ENCODE peak calls at places on chromosomes 7 and 10, in ten cellular contexts. W is activated T-cell treated with anti-CD3 and anti-CD28 coated beads for 1 hour, O is activated T-helper 1 cell treated with Interleukin-2 at 50 U/mL for 16 hours, R is nephron progenitor cell, A is NCI-H2081 treated with DMSO at 0.1 percent for 48 hours, Z is GM19239, J is NCI-H1105, G is RWPE1, D is activated gamma-delta T cell, B is NCI-H2029. C is an unnamed sample.

GRCh38 chr10:124721295-124722052 is 22.7 kb downstream of the FAM53B start:
- DNase-seq in D (no peak), B (no peak), O (no peak), Z (no peak), R (no peak), J (no peak), G (no peak), W (no peak), A (no peak), C (no peak)

GRCh38 chr7:28744951-28745350 is 213.2 kb downstream of the TRIL start:
- DNase-seq in Z (no peak), O (no peak), G (no peak), W (no peak), A (no peak), R (no peak), J (no peak), B (no peak), D (no peak), C (no peak)

GRCh38 chr7:38222481-38223096 is 44.5 kb downstream of the STARD3NL start:
- DNase-seq in A (peak), W (no peak), Z (peak), D (no peak), J (peak), B (peak), G (peak), R (no peak), O (no peak), C (no peak)

GRCh38 chr10:13270877-13271551 is 28.9 kb downstream of the PHYH start:
- DNase-seq in O (no peak), Z (no peak), B (no peak), J (no peak), A (no peak), W (no peak), G (no peak), R (no peak), D (no peak), C (no peak)

GRCh38 chr7:139943391-139943790 is 114.3 kb downstream of the TBXAS1 start:
- DNase-seq in B (no peak), J (peak), R (no peak), Z (no peak), G (no peak), A (peak), D (no peak), W (no peak), O (no peak), C (no peak)

GRCh38 chr7:80941206-80941758 is 22.4 kb upstream of the SEMA3C start:
- DNase-seq in Z (no peak), R (no peak), B (no peak), G (peak), A (no peak), D (no peak), O (no peak), W (no peak), J (no peak), C (no peak)

GRCh38 chr7:27351137-27351536 is 108.5 kb downstream of the EVX1 start:
- DNase-seq in Z (no peak), G (no peak), A (peak), D (no peak), R (no peak), W (no peak), J (no peak), O (no peak), B (no peak), C (no peak)

GRCh38 chr7:5388273-5388866 is 35.3 kb downstream of the TNRC18 start:
- DNase-seq in W (no peak), B (no peak), D (no peak), A (no peak), G (no peak), J (no peak), R (no peak), Z (no peak), O (no peak), C (no peak)

GRCh38 chr10:68665841-68666240 is 55.2 kb upstream of the CCAR1 start:
- DNase-seq in B (no peak), Z (no peak), R (no peak), W (no peak), G (no peak), J (no peak), O (no peak), D (no peak), A (no peak), C (no peak)

GRCh38 chr7:39838326-39838725 is 111.7 kb upstream of the CDK13 start:
- DNase-seq in O (no peak), G (peak), R (no peak), D (no peak), W (no peak), B (peak), A (peak), J (peak), Z (no peak), C (no peak)

GRCh38 chr7:24965831-24966708 is 13.9 kb downstream of the OSBPL3 start:
- DNase-seq in D (no peak), G (peak), W (no peak), R (no peak), J (no peak), O (peak), A (no peak), B (peak), Z (peak), C (peak)

GRCh38 chr10:122248356-122249302 is 22.5 kb upstream of the BTBD16 start:
- DNase-seq in G (no peak), D (no peak), B (no peak), A (no peak), R (no peak), Z (no peak), J (no peak), W (no peak), O (no peak), C (no peak)

GRCh38 chr7:45007106-45007505 is 7.1 kb downstream of the CCM2 start:
- DNase-seq in A (no peak), R (no peak), D (no peak), G (no peak), W (no peak), Z (no peak), J (no peak), B (no peak), O (no peak), C (no peak)

GRCh38 chr7:115494529-115495147 is 535.9 kb downstream of the TFEC start:
- DNase-seq in B (no peak), J (no peak), Z (no peak), O (no peak), W (no peak), G (no peak), D (no peak), R (no peak), A (no peak), C (no peak)

GRCh38 chr10:27344568-27345454 is 104.2 kb upstream of the ACBD5 start:
- DNase-seq in G (no peak), D (no peak), R (no peak), A (no peak), W (no peak), J (no peak), O (no peak), B (no peak), Z (no peak), C (no peak)

GRCh38 chr7:128168667-128169210 is 72.3 kb upstream of the LEP start:
- DNase-seq in R (peak), Z (no peak), B (no peak), J (no peak), W (no peak), G (peak), D (no peak), A (no peak), O (no peak), C (peak)

GRCh38 chr10:22427101-22427500 is 81.8 kb downstream of the SPAG6 start:
- DNase-seq in O (no peak), B (no peak), R (peak), A (no peak), W (no peak), Z (no peak), D (no peak), G (peak), J (no peak), C (no peak)

GRCh38 chr7:20329389-20330175 is 1.1 kb upstream of the ITGB8 start:
- DNase-seq in Z (peak), B (peak), D (no peak), W (no peak), O (no peak), R (peak), G (peak), A (peak), J (peak), C (peak)

GRCh38 chr7:126022452-126022851 is 1092.8 kb upstream of the POT1 start:
- DNase-seq in A (no peak), Z (no peak), O (no peak), G (no peak), J (no peak), W (no peak), D (no peak), B (no peak), R (no peak), C (no peak)

GRCh38 chr10:80260295-80261243 is 28.9 kb downstream of the MAT1A start:
- DNase-seq in B (no peak), A (peak), J (no peak), O (no peak), R (peak), W (no peak), Z (peak), D (no peak), G (peak), C (no peak)

GRCh38 chr10:182441-183201 is 47.4 kb downstream of the ZMYND11 start:
- DNase-seq in A (no peak), G (no peak), Z (no peak), W (no peak), J (no peak), D (no peak), B (no peak), R (no peak), O (no peak), C (no peak)

GRCh38 chr10:6014241-6014761 is 37.0 kb upstream of the IL15RA start:
- DNase-seq in D (no peak), B (peak), Z (peak), W (peak), J (no peak), R (peak), O (peak), G (peak), A (no peak), C (peak)

GRCh38 chr7:148718431-148718830 is 19.7 kb downstream of the CUL1 start:
- DNase-seq in D (no peak), O (no peak), Z (no peak), G (no peak), R (no peak), B (no peak), A (no peak), W (no peak), J (no peak), C (no peak)

GRCh38 chr10:28788767-28789166 is 111.4 kb downstream of the BAMBI start:
- DNase-seq in G (no peak), B (no peak), D (no peak), J (no peak), R (no peak), O (no peak), Z (no peak), A (no peak), W (no peak), C (no peak)

GRCh38 chr7:111841596-111842209 is 279.4 kb upstream of the IMMP2L start:
- DNase-seq in O (no peak), D (no peak), B (no peak), G (no peak), Z (no peak), R (no peak), J (no peak), W (no peak), A (no peak), C (no peak)

GRCh38 chr7:116426428-116427156 is 72.9 kb upstream of the CAV2 start:
- DNase-seq in R (no peak), O (no peak), A (no peak), G (peak), Z (no peak), J (no peak), W (no peak), B (no peak), D (no peak), C (no peak)

GRCh38 chr10:33279276-33279675 is 55.2 kb downstream of the NRP1 start:
- DNase-seq in W (no peak), B (no peak), J (no peak), D (no peak), Z (no peak), O (no peak), A (no peak), G (no peak), R (no peak), C (no peak)

GRCh38 chr7:22333680-22334141 is 23.2 kb downstream of the RAPGEF5 start:
- DNase-seq in D (no peak), O (no peak), G (no peak), W (no peak), B (peak), R (no peak), Z (no peak), A (no peak), J (peak), C (no peak)

GRCh38 chr7:148044173-148044572 is 546.4 kb upstream of the C7orf33 start:
- DNase-seq in R (no peak), G (no peak), O (no peak), W (no peak), A (peak), J (peak), Z (no peak), D (no peak), B (peak), C (no peak)

GRCh38 chr10:23314835-23315239 is 29.8 kb downstream of the C10orf67 start:
- DNase-seq in O (no peak), Z (no peak), J (peak), G (peak), D (no peak), B (peak), W (peak), R (peak), A (no peak), C (no peak)

GRCh38 chr7:46492460-46492859 is 571.4 kb upstream of the IGFBP3 start:
- DNase-seq in O (no peak), R (no peak), G (no peak), D (no peak), Z (no peak), J (no peak), W (no peak), B (no peak), A (no peak), C (no peak)

GRCh38 chr7:135320277-135320676 is 86.6 kb downstream of the STRA8 start:
- DNase-seq in B (peak), R (no peak), O (no peak), Z (no peak), A (peak), G (peak), D (no peak), J (peak), W (no peak), C (no peak)

GRCh38 chr10:186911-187310 is 51.7 kb downstream of the ZMYND11 start:
- DNase-seq in Z (no peak), J (no peak), D (no peak), A (no peak), O (no peak), G (no peak), W (no peak), B (no peak), R (no peak), C (no peak)

GRCh38 chr10:4806534-4806933 is 19.5 kb upstream of the AKR1E2 start:
- DNase-seq in W (no peak), B (no peak), Z (no peak), D (no peak), J (no peak), R (no peak), G (no peak), A (no peak), O (no peak), C (no peak)